ENCODE peak calls at places on chromosomes 13 and 19, in four cellular contexts. One of them, this sample, is unnamed.

GRCh38 chr19:3985643-3986259 is 488 bp upstream of the EEF2 start:
- DNase-seq in BJ: no peak
- DNase-seq in AG04449: no peak
- DNase-seq in CD4-positive, CD25-positive, alpha-beta regulatory T cell: no peak
- DNase-seq in this sample: no peak

GRCh38 chr13:29457299-29457698 is 138.2 kb downstream of the SLC7A1 start:
- DNase-seq in CD4-positive, CD25-positive, alpha-beta regulatory T cell: no peak
- DNase-seq in BJ: peak; percentile 72
- DNase-seq in AG04449: peak; percentile 63
- DNase-seq in this sample: peak; percentile 62

GRCh38 chr19:18577365-18577914 is 5.8 kb downstream of the UBA52 start:
- DNase-seq in BJ: no peak
- DNase-seq in AG04449: no peak
- DNase-seq in CD4-positive, CD25-positive, alpha-beta regulatory T cell: no peak
- DNase-seq in this sample: no peak

GRCh38 chr19:49335071-49335783 is at the start of gene CD37:
- DNase-seq in CD4-positive, CD25-positive, alpha-beta regulatory T cell: peak; percentile 84
- DNase-seq in BJ: no peak
- DNase-seq in AG04449: no peak
- DNase-seq in this sample: no peak

GRCh38 chr13:37295046-37295445 is 189.6 kb upstream of the CSNK1A1L start:
- DNase-seq in BJ: no peak
- DNase-seq in AG04449: no peak
- DNase-seq in CD4-positive, CD25-positive, alpha-beta regulatory T cell: no peak
- DNase-seq in this sample: peak; percentile 81

GRCh38 chr13:73103238-73103637 is 44.4 kb downstream of the KLF5 start:
- DNase-seq in BJ: no peak
- DNase-seq in AG04449: no peak
- DNase-seq in CD4-positive, CD25-positive, alpha-beta regulatory T cell: no peak
- DNase-seq in this sample: no peak

GRCh38 chr19:49362048-49362925 is at the start of gene TEAD2:
- DNase-seq in CD4-positive, CD25-positive, alpha-beta regulatory T cell: no peak
- DNase-seq in AG04449: no peak
- DNase-seq in BJ: no peak
- DNase-seq in this sample: no peak

GRCh38 chr13:89352384-89352783 is 1681.2 kb downstream of the SLITRK5 start:
- DNase-seq in AG04449: no peak
- DNase-seq in CD4-positive, CD25-positive, alpha-beta regulatory T cell: no peak
- DNase-seq in BJ: no peak
- DNase-seq in this sample: no peak

GRCh38 chr19:55605637-55606470 is at the start of gene ZNF865:
- DNase-seq in AG04449: no peak
- DNase-seq in BJ: no peak
- DNase-seq in CD4-positive, CD25-positive, alpha-beta regulatory T cell: peak; percentile 82
- DNase-seq in this sample: peak; percentile 61

GRCh38 chr19:46391296-46392251 is 21.8 kb downstream of the CCDC8 start:
- DNase-seq in BJ: no peak
- DNase-seq in CD4-positive, CD25-positive, alpha-beta regulatory T cell: no peak
- DNase-seq in AG04449: no peak
- DNase-seq in this sample: no peak

GRCh38 chr19:38596057-38596981 is 21.4 kb downstream of the MAP4K1 start:
- DNase-seq in AG04449: no peak
- DNase-seq in CD4-positive, CD25-positive, alpha-beta regulatory T cell: peak; percentile 25
- DNase-seq in BJ: no peak
- DNase-seq in this sample: no peak

GRCh38 chr19:6632002-6632621 is 37.8 kb downstream of the TNFSF14 start:
- DNase-seq in AG04449: no peak
- DNase-seq in BJ: no peak
- DNase-seq in CD4-positive, CD25-positive, alpha-beta regulatory T cell: peak; percentile 91
- DNase-seq in this sample: no peak

GRCh38 chr13:46469064-46469463 is 82.0 kb upstream of the RUBCNL start:
- DNase-seq in AG04449: peak; percentile 66
- DNase-seq in BJ: peak; percentile 73
- DNase-seq in CD4-positive, CD25-positive, alpha-beta regulatory T cell: no peak
- DNase-seq in this sample: peak; percentile 62

GRCh38 chr13:101767096-101767495 is 314.6 kb downstream of the ITGBL1 start:
- DNase-seq in BJ: no peak
- DNase-seq in CD4-positive, CD25-positive, alpha-beta regulatory T cell: no peak
- DNase-seq in AG04449: no peak
- DNase-seq in this sample: no peak

GRCh38 chr19:52741951-52742485 is 7.2 kb upstream of the ZNF611 start:
- DNase-seq in CD4-positive, CD25-positive, alpha-beta regulatory T cell: no peak
- DNase-seq in AG04449: no peak
- DNase-seq in BJ: no peak
- DNase-seq in this sample: no peak

GRCh38 chr19:44782729-44783128 is 5.0 kb downstream of the CBLC start:
- DNase-seq in CD4-positive, CD25-positive, alpha-beta regulatory T cell: no peak
- DNase-seq in BJ: no peak
- DNase-seq in AG04449: no peak
- DNase-seq in this sample: no peak

GRCh38 chr19:33176670-33177416 is 17.3 kb upstream of the LRP3 start:
- DNase-seq in BJ: peak; percentile 93
- DNase-seq in AG04449: peak; percentile 91
- DNase-seq in CD4-positive, CD25-positive, alpha-beta regulatory T cell: peak; percentile 97
- DNase-seq in this sample: peak; percentile 95

GRCh38 chr19:1807030-1807694 is 4.9 kb downstream of the ATP8B3 start:
- DNase-seq in BJ: no peak
- DNase-seq in CD4-positive, CD25-positive, alpha-beta regulatory T cell: no peak
- DNase-seq in AG04449: no peak
- DNase-seq in this sample: no peak

GRCh38 chr13:27007166-27007565 is 164.4 kb downstream of the USP12 start:
- DNase-seq in CD4-positive, CD25-positive, alpha-beta regulatory T cell: no peak
- DNase-seq in BJ: no peak
- DNase-seq in AG04449: no peak
- DNase-seq in this sample: no peak

GRCh38 chr19:11435057-11435832 is at the start of the genes ODAD3 and PRKCSH:
- DNase-seq in BJ: peak; percentile 100
- DNase-seq in CD4-positive, CD25-positive, alpha-beta regulatory T cell: peak; percentile 99
- DNase-seq in AG04449: peak; percentile 97
- DNase-seq in this sample: peak; percentile 99
- H3K4me3 ChIP-seq in BJ: peak within 1 kb of the TSS; percentile 76
- H3K4me3 ChIP-seq in CD4-positive, CD25-positive, alpha-beta regulatory T cell: peak within 1 kb of the TSS; percentile 83
- H3K4me3 ChIP-seq in AG04449: peak within 1 kb of the TSS; percentile 98
- H3K4me3 ChIP-seq in this sample: peak within 1 kb of the TSS; percentile 89

DNA sequence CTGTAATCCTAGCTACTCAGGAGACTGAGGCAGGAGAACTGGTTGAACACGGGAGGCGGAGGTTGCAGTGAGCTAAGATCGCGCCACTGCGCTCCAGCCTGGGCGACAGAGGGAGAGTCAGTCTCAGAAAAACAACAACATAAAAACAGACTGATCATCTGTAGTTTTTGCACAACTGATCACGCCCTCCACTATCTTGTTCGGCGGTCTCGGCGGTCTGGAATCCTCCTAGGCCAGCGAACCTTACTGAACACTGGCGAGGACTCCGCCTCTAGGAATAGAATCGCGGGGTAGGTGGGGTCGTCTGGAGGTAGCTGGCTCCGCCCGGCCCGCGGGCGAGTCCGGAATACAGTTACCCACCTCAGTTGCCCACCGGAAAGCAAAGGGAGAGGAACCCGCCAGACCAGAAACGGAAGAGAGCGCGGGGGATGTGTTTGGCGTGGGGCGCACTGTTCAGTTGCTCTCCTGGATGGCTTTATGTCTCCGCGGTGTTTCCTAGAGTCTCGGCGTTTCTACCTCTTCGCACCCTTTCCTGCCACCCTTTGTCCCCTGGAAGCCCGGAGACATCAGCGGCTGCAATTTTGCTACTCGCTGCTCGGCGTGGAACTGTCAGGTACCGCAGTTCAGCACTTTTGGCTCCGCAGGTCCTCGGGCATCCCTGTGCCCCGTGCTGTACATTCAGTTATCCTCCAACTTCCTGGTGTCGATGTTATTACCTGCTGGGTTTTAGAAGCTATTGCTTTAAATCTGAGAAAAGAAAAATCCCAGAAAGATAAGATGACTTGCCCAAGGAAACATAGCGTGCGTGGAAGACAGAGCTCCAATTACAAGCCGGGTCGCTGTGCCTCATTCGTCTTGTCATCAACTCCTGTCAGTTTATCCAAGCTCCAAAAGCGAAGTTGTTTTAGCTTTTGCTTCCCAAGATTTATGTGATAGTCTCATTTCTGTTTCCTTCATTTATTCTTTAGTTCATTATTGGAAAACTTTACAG is 24.9 kb upstream of the HNRNPA1L2 start:
- DNase-seq in AG04449: peak; percentile 26
- DNase-seq in CD4-positive, CD25-positive, alpha-beta regulatory T cell: peak; percentile 93
- DNase-seq in BJ: no peak
- DNase-seq in this sample: peak; percentile 56
- H3K4me3 ChIP-seq in AG04449: peak overlapping the region; percentile 95
- H3K4me3 ChIP-seq in CD4-positive, CD25-positive, alpha-beta regulatory T cell: peak overlapping the region; percentile 94
- H3K4me3 ChIP-seq in BJ: peak overlapping the region; percentile 94
- H3K4me3 ChIP-seq in this sample: peak overlapping the region; percentile 93

DNA sequence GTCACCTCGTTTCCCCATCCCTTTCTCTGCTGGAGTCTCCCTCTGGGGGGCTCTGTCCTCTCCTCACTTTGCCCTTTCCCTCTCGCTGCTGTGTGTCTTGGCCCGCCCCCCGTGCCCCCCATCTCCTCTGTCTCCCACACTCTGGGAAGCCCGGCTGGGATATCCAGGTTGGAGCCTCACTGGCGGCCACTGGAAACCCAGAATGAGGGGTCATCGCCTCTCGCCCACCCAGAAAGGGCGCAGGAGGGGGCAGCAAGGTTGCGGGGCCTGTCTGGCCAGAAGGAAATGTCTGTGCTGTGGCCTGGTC is 15.6 kb downstream of the CCDC97 start:
- DNase-seq in AG04449: no peak
- DNase-seq in BJ: no peak
- DNase-seq in CD4-positive, CD25-positive, alpha-beta regulatory T cell: no peak
- DNase-seq in this sample: no peak
- H3K4me3 ChIP-seq in AG04449: peak overlapping the region; percentile 12
- H3K4me3 ChIP-seq in BJ: no peak overlapping the region
- H3K4me3 ChIP-seq in CD4-positive, CD25-positive, alpha-beta regulatory T cell: no peak overlapping the region
- H3K4me3 ChIP-seq in this sample: peak overlapping the region; percentile 9

GRCh38 chr19:42325896-42326771 is 699 bp downstream of the MEGF8 start:
- DNase-seq in BJ: no peak
- DNase-seq in AG04449: no peak
- DNase-seq in CD4-positive, CD25-positive, alpha-beta regulatory T cell: peak; percentile 42
- DNase-seq in this sample: no peak

GRCh38 chr19:42323852-42324654 is 1.4 kb upstream of the MEGF8 start:
- DNase-seq in CD4-positive, CD25-positive, alpha-beta regulatory T cell: peak; percentile 16
- DNase-seq in AG04449: no peak
- DNase-seq in BJ: no peak
- DNase-seq in this sample: no peak

GRCh38 chr19:42323473-42323851 is 2.0 kb upstream of the MEGF8 start:
- DNase-seq in BJ: no peak
- DNase-seq in AG04449: no peak
- DNase-seq in CD4-positive, CD25-positive, alpha-beta regulatory T cell: no peak
- DNase-seq in this sample: no peak

GRCh38 chr19:42325308-42325895 is at the start of gene MEGF8:
- DNase-seq in CD4-positive, CD25-positive, alpha-beta regulatory T cell: peak; percentile 99
- DNase-seq in AG04449: peak; percentile 91
- DNase-seq in BJ: peak; percentile 95
- DNase-seq in this sample: peak; percentile 96

GRCh38 chr19:42324655-42325307 is 654 bp upstream of the MEGF8 start:
- DNase-seq in CD4-positive, CD25-positive, alpha-beta regulatory T cell: no peak
- DNase-seq in BJ: no peak
- DNase-seq in AG04449: no peak
- DNase-seq in this sample: no peak
- H3K4me3 ChIP-seq in CD4-positive, CD25-positive, alpha-beta regulatory T cell: peak overlapping the region; percentile 72
- H3K4me3 ChIP-seq in BJ: peak overlapping the region; percentile 4
- H3K4me3 ChIP-seq in AG04449: peak overlapping the region; percentile 8
- H3K4me3 ChIP-seq in this sample: peak overlapping the region; percentile 10

DNA sequence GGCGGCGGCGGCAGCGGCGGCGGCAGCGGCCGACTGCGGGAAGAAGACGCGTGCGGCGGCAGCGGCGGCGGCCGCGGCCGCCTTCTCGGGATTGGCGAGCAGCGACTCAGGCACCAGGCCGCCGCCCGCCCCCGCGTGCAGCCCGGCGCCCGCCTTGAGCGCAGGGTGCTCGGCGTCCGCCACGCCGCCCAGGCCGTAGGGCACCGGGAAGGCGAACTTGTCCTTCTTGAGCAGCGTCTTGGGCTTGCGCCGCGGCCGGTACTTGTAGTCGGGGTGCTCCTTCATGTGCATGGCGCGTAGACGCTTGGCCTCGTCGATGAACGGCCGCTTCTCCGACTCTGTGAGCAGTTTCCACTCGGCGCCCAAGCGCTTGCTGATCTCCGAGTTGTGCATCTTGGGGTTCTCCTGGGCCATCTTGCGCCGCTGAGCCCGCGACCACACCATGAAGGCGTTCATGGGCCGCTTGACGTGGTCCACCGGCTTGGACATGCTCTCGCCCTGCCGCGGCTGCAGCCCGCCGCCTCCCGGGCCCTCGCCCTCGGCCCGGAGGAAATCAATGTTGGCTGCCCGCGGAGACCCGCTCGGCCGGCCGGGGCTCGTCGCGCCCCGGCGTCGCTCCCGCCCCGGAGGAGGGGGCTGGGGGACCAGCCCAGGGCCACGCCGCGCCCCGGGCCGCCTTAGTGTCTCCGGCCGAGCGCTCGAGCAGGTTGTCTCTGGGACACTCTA is 621 bp downstream of the SOX21 start:
- DNase-seq in CD4-positive, CD25-positive, alpha-beta regulatory T cell: peak; percentile 40
- DNase-seq in AG04449: no peak
- DNase-seq in BJ: no peak
- DNase-seq in this sample: no peak
- H3K4me3 ChIP-seq in CD4-positive, CD25-positive, alpha-beta regulatory T cell: no peak overlapping the region
- H3K4me3 ChIP-seq in AG04449: no peak overlapping the region
- H3K4me3 ChIP-seq in BJ: no peak overlapping the region
- H3K4me3 ChIP-seq in this sample: no peak overlapping the region

GRCh38 chr19:35846038-35846668 is 6.2 kb downstream of the NPHS1 start:
- DNase-seq in BJ: no peak
- DNase-seq in CD4-positive, CD25-positive, alpha-beta regulatory T cell: peak; percentile 41
- DNase-seq in AG04449: no peak
- DNase-seq in this sample: no peak
- H3K4me3 ChIP-seq in BJ: no peak overlapping the region
- H3K4me3 ChIP-seq in CD4-positive, CD25-positive, alpha-beta regulatory T cell: no peak overlapping the region
- H3K4me3 ChIP-seq in AG04449: no peak overlapping the region
- H3K4me3 ChIP-seq in this sample: no peak overlapping the region

DNA sequence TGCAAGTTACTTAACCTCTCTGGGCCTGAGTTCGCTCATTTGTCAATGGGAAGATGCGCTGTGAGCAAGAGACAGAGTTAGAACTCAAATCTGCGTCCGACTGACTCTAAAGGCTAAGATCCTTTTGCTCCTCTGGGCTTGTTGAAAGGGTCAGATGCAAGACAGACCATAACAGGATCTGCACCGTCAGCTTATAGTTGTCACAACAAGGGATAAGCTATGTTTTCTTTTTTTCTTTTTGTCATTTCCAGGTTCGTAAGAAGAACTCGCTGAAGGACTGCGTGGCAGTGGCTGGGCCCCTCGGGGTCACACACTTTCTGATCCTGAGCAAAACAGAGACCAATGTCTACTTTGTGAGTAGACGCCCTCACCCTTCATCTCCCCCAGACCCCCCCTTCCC is 1.1 kb downstream of the PPAN start:
- DNase-seq in AG04449: no peak
- DNase-seq in BJ: no peak
- DNase-seq in CD4-positive, CD25-positive, alpha-beta regulatory T cell: no peak
- DNase-seq in this sample: no peak
- H3K4me3 ChIP-seq in AG04449: peak overlapping the region; percentile 86
- H3K4me3 ChIP-seq in BJ: peak overlapping the region; percentile 95
- H3K4me3 ChIP-seq in CD4-positive, CD25-positive, alpha-beta regulatory T cell: peak overlapping the region; percentile 69
- H3K4me3 ChIP-seq in this sample: peak overlapping the region; percentile 70

GRCh38 chr13:93248627-93249047 is 22.0 kb downstream of the GPC6 start:
- DNase-seq in CD4-positive, CD25-positive, alpha-beta regulatory T cell: no peak
- DNase-seq in BJ: no peak
- DNase-seq in AG04449: no peak
- DNase-seq in this sample: no peak
- H3K4me3 ChIP-seq in CD4-positive, CD25-positive, alpha-beta regulatory T cell: no peak overlapping the region
- H3K4me3 ChIP-seq in BJ: no peak overlapping the region
- H3K4me3 ChIP-seq in AG04449: no peak overlapping the region
- H3K4me3 ChIP-seq in this sample: no peak overlapping the region

GRCh38 chr13:32736648-32737047 is 150.4 kb downstream of the PDS5B start:
- DNase-seq in CD4-positive, CD25-positive, alpha-beta regulatory T cell: peak; percentile 46
- DNase-seq in AG04449: no peak
- DNase-seq in BJ: no peak
- DNase-seq in this sample: no peak
- H3K4me3 ChIP-seq in CD4-positive, CD25-positive, alpha-beta regulatory T cell: peak overlapping the region; percentile 91
- H3K4me3 ChIP-seq in AG04449: no peak overlapping the region
- H3K4me3 ChIP-seq in BJ: no peak overlapping the region
- H3K4me3 ChIP-seq in this sample: no peak overlapping the region

This sample was measured in skeletal muscle cell.